ENCODE peak calls at places on chromosomes 13 and 19, in six cellular contexts. One of them, this sample, is unnamed.

GRCh38 chr13:49055021-49055420 is 79.3 kb downstream of the FNDC3A start:
- DNase-seq in GM23338: no peak
- DNase-seq in tibial artery: no peak
- DNase-seq in PC-3: no peak
- DNase-seq in psoas muscle: no peak
- DNase-seq in stomach: no peak
- DNase-seq in this sample: no peak

GRCh38 chr19:2271516-2272103 is 10.4 kb downstream of the PEAK3 start:
- DNase-seq in GM23338: no peak
- DNase-seq in tibial artery: no peak
- DNase-seq in PC-3: peak; percentile 44
- DNase-seq in stomach: no peak
- DNase-seq in psoas muscle: peak; percentile 67
- DNase-seq in this sample: peak; percentile 32

GRCh38 chr19:46608178-46608577 is 7.0 kb downstream of the CALM3 start:
- DNase-seq in psoas muscle: no peak
- DNase-seq in stomach: no peak
- DNase-seq in PC-3: no peak
- DNase-seq in tibial artery: no peak
- DNase-seq in GM23338: no peak
- DNase-seq in this sample: no peak

GRCh38 chr13:65803706-65804392 is 1426.3 kb downstream of the PCDH9 start:
- DNase-seq in PC-3: no peak
- DNase-seq in GM23338: no peak
- DNase-seq in psoas muscle: no peak
- DNase-seq in stomach: no peak
- DNase-seq in tibial artery: no peak
- DNase-seq in this sample: no peak

GRCh38 chr13:66329988-66330429 is 900.1 kb downstream of the PCDH9 start:
- DNase-seq in stomach: no peak
- DNase-seq in tibial artery: no peak
- DNase-seq in psoas muscle: no peak
- DNase-seq in PC-3: no peak
- DNase-seq in GM23338: no peak
- DNase-seq in this sample: no peak

GRCh38 chr19:35357867-35358573 is at the start of gene FFAR3:
- DNase-seq in tibial artery: peak; percentile 48
- DNase-seq in PC-3: no peak
- DNase-seq in stomach: peak; percentile 75
- DNase-seq in GM23338: peak; percentile 14
- DNase-seq in psoas muscle: no peak
- DNase-seq in this sample: no peak

GRCh38 chr13:107043016-107043957 is 475.4 kb upstream of the ARGLU1 start:
- DNase-seq in stomach: no peak
- DNase-seq in tibial artery: peak; percentile 34
- DNase-seq in PC-3: no peak
- DNase-seq in psoas muscle: no peak
- DNase-seq in GM23338: no peak
- DNase-seq in this sample: no peak

GRCh38 chr19:49555600-49556411 is 24.6 kb downstream of the NOSIP start:
- DNase-seq in PC-3: peak; percentile 35
- DNase-seq in stomach: peak; percentile 54
- DNase-seq in psoas muscle: peak; percentile 62
- DNase-seq in GM23338: peak; percentile 98
- DNase-seq in tibial artery: peak; percentile 53
- DNase-seq in this sample: peak; percentile 86

GRCh38 chr19:51440846-51441409 is 17.3 kb downstream of the SIGLEC8 start:
- DNase-seq in GM23338: no peak
- DNase-seq in tibial artery: no peak
- DNase-seq in stomach: no peak
- DNase-seq in PC-3: peak; percentile 48
- DNase-seq in psoas muscle: no peak
- DNase-seq in this sample: no peak

GRCh38 chr13:66532146-66532545 is 698.0 kb downstream of the PCDH9 start:
- DNase-seq in tibial artery: no peak
- DNase-seq in PC-3: peak; percentile 60
- DNase-seq in psoas muscle: no peak
- DNase-seq in GM23338: no peak
- DNase-seq in stomach: no peak
- DNase-seq in this sample: no peak

GRCh38 chr13:28322256-28322895 is 172.6 kb downstream of the FLT1 start:
- DNase-seq in PC-3: peak; percentile 52
- DNase-seq in psoas muscle: no peak
- DNase-seq in GM23338: no peak
- DNase-seq in tibial artery: no peak
- DNase-seq in stomach: no peak
- DNase-seq in this sample: no peak

GRCh38 chr19:42424345-42424707 is 2.9 kb downstream of the LIPE start:
- DNase-seq in PC-3: no peak
- DNase-seq in psoas muscle: no peak
- DNase-seq in stomach: no peak
- DNase-seq in tibial artery: no peak
- DNase-seq in GM23338: no peak
- DNase-seq in this sample: no peak
- H3K4me3 ChIP-seq in PC-3: no peak overlapping the region
- H3K4me3 ChIP-seq in psoas muscle: peak overlapping the region; percentile 61
- H3K4me3 ChIP-seq in stomach: peak overlapping the region; percentile 61
- H3K4me3 ChIP-seq in tibial artery: no peak overlapping the region
- H3K4me3 ChIP-seq in GM23338: no peak overlapping the region
- H3K4me3 ChIP-seq in this sample: no peak overlapping the region

GRCh38 chr19:55176116-55176515 is 4.0 kb downstream of the SYT5 start:
- DNase-seq in PC-3: no peak
- DNase-seq in psoas muscle: no peak
- DNase-seq in GM23338: no peak
- DNase-seq in stomach: no peak
- DNase-seq in tibial artery: no peak
- DNase-seq in this sample: no peak

GRCh38 chr19:55175117-55175867 is 4.8 kb downstream of the SYT5 start:
- DNase-seq in PC-3: no peak
- DNase-seq in tibial artery: no peak
- DNase-seq in psoas muscle: no peak
- DNase-seq in GM23338: peak; percentile 66
- DNase-seq in stomach: no peak
- DNase-seq in this sample: no peak

GRCh38 chr19:55181740-55182139 is 1.7 kb upstream of the SYT5 start:
- DNase-seq in tibial artery: no peak
- DNase-seq in PC-3: no peak
- DNase-seq in stomach: no peak
- DNase-seq in psoas muscle: no peak
- DNase-seq in GM23338: no peak
- DNase-seq in this sample: no peak

GRCh38 chr19:55178781-55179569 is 1.1 kb downstream of the SYT5 start:
- DNase-seq in tibial artery: no peak
- DNase-seq in psoas muscle: peak; percentile 61
- DNase-seq in stomach: peak; percentile 69
- DNase-seq in GM23338: peak; percentile 96
- DNase-seq in PC-3: peak; percentile 64
- DNase-seq in this sample: no peak

DNA sequence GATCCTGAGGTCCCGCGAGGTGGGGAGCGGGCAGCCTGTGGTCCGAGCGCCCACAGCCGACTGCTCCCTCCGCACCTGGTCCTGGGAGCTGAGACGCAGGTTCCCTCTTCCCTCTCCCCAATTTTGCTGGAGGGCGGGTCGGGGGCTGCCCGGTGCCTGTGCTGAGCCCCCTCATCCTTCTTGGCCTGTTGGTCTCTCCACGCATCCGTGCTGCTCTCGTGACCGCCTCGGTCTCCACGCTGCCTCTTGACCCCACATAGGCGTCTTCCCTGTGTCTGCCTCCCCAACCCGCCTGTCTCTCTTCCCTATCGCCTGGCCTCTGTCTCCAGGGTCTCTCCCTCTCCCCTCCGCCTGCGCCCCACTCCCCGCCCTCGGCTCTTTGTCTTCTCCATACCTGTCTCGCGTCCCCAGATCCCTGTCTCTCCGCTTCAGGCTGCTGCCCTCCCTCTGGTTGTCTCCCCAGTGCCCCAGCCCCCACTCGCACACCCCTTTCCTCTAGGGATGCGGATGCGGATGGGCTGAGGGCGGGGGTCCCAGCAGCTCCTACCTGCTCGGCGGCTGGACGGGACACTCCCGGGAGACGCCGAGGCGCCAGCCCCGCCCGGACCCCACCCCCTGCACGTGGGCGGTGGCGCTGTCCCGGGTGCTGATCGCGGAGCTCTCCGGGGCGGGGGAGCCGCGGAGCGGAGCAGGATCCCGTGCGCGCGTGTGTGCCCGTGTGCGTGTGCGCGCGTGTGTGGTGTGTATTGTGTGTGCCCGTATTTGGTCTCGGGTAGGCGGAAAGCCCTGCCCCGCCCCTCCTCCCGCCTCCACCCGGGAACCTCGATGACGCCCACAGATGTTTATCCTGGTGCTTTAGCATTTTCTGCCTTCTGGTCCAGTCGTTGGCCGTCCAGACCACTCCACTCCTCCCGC is at the start of gene SYT5:
- DNase-seq in psoas muscle: no peak
- DNase-seq in stomach: peak; percentile 40
- DNase-seq in tibial artery: no peak
- DNase-seq in GM23338: peak; percentile 74
- DNase-seq in PC-3: peak; percentile 64
- DNase-seq in this sample: no peak
- H3K27ac ChIP-seq in psoas muscle: no peak within 1 kb of the TSS
- H3K27ac ChIP-seq in stomach: peak within 1 kb of the TSS; percentile 6
- H3K27ac ChIP-seq in tibial artery: no peak within 1 kb of the TSS
- H3K27ac ChIP-seq in GM23338: no peak within 1 kb of the TSS
- H3K27ac ChIP-seq in PC-3: no peak within 1 kb of the TSS
- H3K27ac ChIP-seq in this sample: no peak within 1 kb of the TSS

DNA sequence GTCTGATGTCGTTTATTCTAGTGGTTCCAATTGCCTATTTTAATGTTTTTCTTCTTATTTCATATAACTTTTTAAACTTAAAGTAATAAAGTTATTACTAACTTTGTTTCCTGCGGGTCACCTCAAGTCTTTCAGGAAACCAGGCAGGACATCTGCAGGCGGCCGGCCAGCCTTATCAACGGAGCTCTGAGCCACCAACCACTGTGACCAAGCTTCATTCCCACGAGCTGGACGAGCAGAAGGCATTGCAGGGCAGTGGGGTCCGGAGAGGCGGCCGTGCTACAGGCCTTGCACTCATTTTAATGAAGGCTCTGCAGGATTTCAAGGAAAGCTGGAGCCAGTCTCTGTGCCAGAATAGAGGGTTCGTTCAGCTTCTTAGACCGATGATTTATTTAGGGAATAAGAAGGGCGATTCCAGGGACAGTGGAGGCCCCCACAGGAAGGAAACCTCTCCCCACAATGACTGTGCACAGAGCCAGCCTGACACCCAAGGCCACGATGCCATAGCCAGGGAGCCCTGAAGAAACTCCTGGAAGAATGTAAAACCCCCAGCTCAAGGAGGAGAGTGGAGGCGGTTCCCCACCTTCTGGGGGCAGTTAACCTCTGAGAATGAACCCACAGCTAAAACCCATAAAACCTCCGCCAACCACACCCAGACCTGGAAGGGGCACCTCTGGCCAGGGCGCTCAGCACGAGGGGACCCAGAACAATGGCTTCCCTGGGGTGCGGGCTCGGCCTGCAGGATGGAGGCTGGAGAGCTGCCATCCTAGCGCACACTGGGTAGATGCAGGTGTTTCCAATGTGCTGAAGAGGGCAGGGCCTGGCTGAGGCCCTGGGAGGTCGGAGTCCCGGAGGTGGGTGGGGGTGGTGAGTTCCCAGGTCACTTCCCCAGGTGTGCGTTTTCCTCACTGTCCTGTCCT is 75.0 kb downstream of the RASA3 start:
- DNase-seq in psoas muscle: no peak
- DNase-seq in stomach: no peak
- DNase-seq in GM23338: no peak
- DNase-seq in PC-3: no peak
- DNase-seq in tibial artery: no peak
- DNase-seq in this sample: no peak
- H3K4me3 ChIP-seq in psoas muscle: no peak overlapping the region
- H3K4me3 ChIP-seq in stomach: no peak overlapping the region
- H3K4me3 ChIP-seq in GM23338: no peak overlapping the region
- H3K4me3 ChIP-seq in PC-3: no peak overlapping the region
- H3K4me3 ChIP-seq in tibial artery: no peak overlapping the region
- H3K4me3 ChIP-seq in this sample: no peak overlapping the region

GRCh38 chr13:71829542-71829941 is 37.5 kb downstream of the DACH1 start:
- DNase-seq in GM23338: no peak
- DNase-seq in psoas muscle: no peak
- DNase-seq in stomach: no peak
- DNase-seq in PC-3: no peak
- DNase-seq in tibial artery: no peak
- DNase-seq in this sample: no peak

GRCh38 chr13:71828564-71828963 is 38.4 kb downstream of the DACH1 start:
- DNase-seq in stomach: no peak
- DNase-seq in PC-3: no peak
- DNase-seq in tibial artery: no peak
- DNase-seq in GM23338: no peak
- DNase-seq in psoas muscle: no peak
- DNase-seq in this sample: no peak

GRCh38 chr13:71831716-71832115 is 35.3 kb downstream of the DACH1 start:
- DNase-seq in stomach: no peak
- DNase-seq in tibial artery: no peak
- DNase-seq in GM23338: peak; percentile 37
- DNase-seq in psoas muscle: no peak
- DNase-seq in PC-3: no peak
- DNase-seq in this sample: no peak

GRCh38 chr13:71828117-71828516 is 38.9 kb downstream of the DACH1 start:
- DNase-seq in PC-3: no peak
- DNase-seq in stomach: no peak
- DNase-seq in GM23338: no peak
- DNase-seq in psoas muscle: no peak
- DNase-seq in tibial artery: no peak
- DNase-seq in this sample: no peak

GRCh38 chr13:71830736-71831135 is 36.3 kb downstream of the DACH1 start:
- DNase-seq in GM23338: no peak
- DNase-seq in stomach: no peak
- DNase-seq in PC-3: no peak
- DNase-seq in tibial artery: no peak
- DNase-seq in psoas muscle: no peak
- DNase-seq in this sample: no peak
- H3K27ac ChIP-seq in GM23338: no peak overlapping the region
- H3K27ac ChIP-seq in stomach: no peak overlapping the region
- H3K27ac ChIP-seq in PC-3: no peak overlapping the region
- H3K27ac ChIP-seq in tibial artery: no peak overlapping the region
- H3K27ac ChIP-seq in psoas muscle: no peak overlapping the region
- H3K27ac ChIP-seq in this sample: no peak overlapping the region

GRCh38 chr13:23347601-23348000 is 85.9 kb downstream of the SACS start:
- DNase-seq in PC-3: no peak
- DNase-seq in psoas muscle: no peak
- DNase-seq in stomach: no peak
- DNase-seq in tibial artery: no peak
- DNase-seq in GM23338: no peak
- DNase-seq in this sample: no peak
- H3K4me3 ChIP-seq in PC-3: no peak overlapping the region
- H3K4me3 ChIP-seq in psoas muscle: no peak overlapping the region
- H3K4me3 ChIP-seq in stomach: no peak overlapping the region
- H3K4me3 ChIP-seq in tibial artery: no peak overlapping the region
- H3K4me3 ChIP-seq in GM23338: no peak overlapping the region
- H3K4me3 ChIP-seq in this sample: no peak overlapping the region

GRCh38 chr13:40981949-40982348 is 37.2 kb downstream of the ELF1 start:
- DNase-seq in stomach: no peak
- DNase-seq in psoas muscle: no peak
- DNase-seq in tibial artery: no peak
- DNase-seq in PC-3: no peak
- DNase-seq in GM23338: no peak
- DNase-seq in this sample: no peak
- H3K27ac ChIP-seq in stomach: peak overlapping the region; percentile 91
- H3K27ac ChIP-seq in psoas muscle: peak overlapping the region; percentile 61
- H3K27ac ChIP-seq in tibial artery: no peak overlapping the region
- H3K27ac ChIP-seq in PC-3: no peak overlapping the region
- H3K27ac ChIP-seq in GM23338: no peak overlapping the region
- H3K27ac ChIP-seq in this sample: peak overlapping the region; percentile 53

This sample was measured in lung.